ENCODE peak calls at places on chromosomes 13 and 19, in six cellular contexts. X is AG09309, W is fibroblast of the aortic adventitia, B is uterus, J is spleen, M is IMR-90. I is an unnamed sample.

GRCh38 chr13:31765441-31765840 is 26.1 kb downstream of the RXFP2 start:
- DNase-seq in X (peak), W (peak), B (no peak), J (no peak), M (peak), I (peak)

GRCh38 chr13:113890758-113891480 is 27.0 kb upstream of the GAS6 start:
- DNase-seq in X (no peak), W (peak), B (no peak), J (no peak), M (no peak), I (no peak)

GRCh38 chr13:111409413-111409812 is 89.0 kb downstream of the TEX29 start:
- DNase-seq in X (no peak), W (no peak), B (no peak), J (no peak), M (no peak), I (no peak)

GRCh38 chr13:101639711-101640110 is 187.2 kb downstream of the ITGBL1 start:
- DNase-seq in X (no peak), W (no peak), B (no peak), J (no peak), M (no peak), I (no peak)

GRCh38 chr13:24670927-24671326 is 9.3 kb upstream of the ATP12A start:
- DNase-seq in X (no peak), W (peak), B (no peak), J (no peak), M (no peak), I (peak)

GRCh38 chr19:40489882-40490230 is 23.1 kb downstream of the SPTBN4 start:
- DNase-seq in X (no peak), W (no peak), B (no peak), J (no peak), M (no peak), I (no peak)

GRCh38 chr19:33201473-33201872 is 7.3 kb downstream of the LRP3 start:
- DNase-seq in X (no peak), W (no peak), B (no peak), J (no peak), M (no peak), I (no peak)

GRCh38 chr13:111158136-111158805 is 43.2 kb downstream of the ARHGEF7 start:
- DNase-seq in X (no peak), W (peak), B (no peak), J (no peak), M (no peak), I (peak)

GRCh38 chr19:29487432-29487831 is 38.4 kb upstream of the VSTM2B start:
- DNase-seq in X (no peak), W (no peak), B (no peak), J (peak), M (no peak), I (no peak)

GRCh38 chr19:5078666-5079409 is 109.9 kb downstream of the KDM4B start:
- DNase-seq in X (no peak), W (no peak), B (no peak), J (no peak), M (no peak), I (no peak)

GRCh38 chr19:4764290-4764660 is 27.3 kb upstream of the FEM1A start:
- DNase-seq in X (no peak), W (no peak), B (no peak), J (no peak), M (no peak), I (no peak)

GRCh38 chr13:96734499-96734898 is 259.8 kb downstream of the OXGR1 start:
- DNase-seq in X (no peak), W (no peak), B (no peak), J (no peak), M (no peak), I (no peak)

GRCh38 chr13:41054212-41054877 is 7.0 kb upstream of the WBP4 start:
- DNase-seq in X (peak), W (peak), B (peak), J (no peak), M (peak), I (peak)

GRCh38 chr19:29478578-29479565 is 46.9 kb upstream of the VSTM2B start:
- DNase-seq in X (no peak), W (no peak), B (no peak), J (no peak), M (no peak), I (no peak)

GRCh38 chr13:48773531-48774275 is 120.0 kb downstream of the CYSLTR2 start:
- DNase-seq in X (no peak), W (no peak), B (no peak), J (no peak), M (peak), I (no peak)

GRCh38 chr13:107585466-107585865 is 629.9 kb downstream of the LIG4 start:
- DNase-seq in X (no peak), W (no peak), B (no peak), J (no peak), M (peak), I (peak)

GRCh38 chr13:73168226-73168992 is 109.6 kb downstream of the KLF5 start:
- DNase-seq in X (no peak), W (peak), B (no peak), J (no peak), M (peak), I (peak)

GRCh38 chr19:2046046-2046907 is 4.8 kb downstream of the MKNK2 start:
- DNase-seq in X (no peak), W (no peak), B (no peak), J (peak), M (no peak), I (no peak)

GRCh38 chr13:94679614-94680013 is 32.7 kb downstream of the SOX21 start:
- DNase-seq in X (no peak), W (no peak), B (no peak), J (no peak), M (no peak), I (no peak)

GRCh38 chr19:35868172-35868822 is at the start of gene APLP1:
- DNase-seq in X (no peak), W (peak), B (peak), J (peak), M (no peak), I (peak)

GRCh38 chr19:19459099-19459498 is 53.6 kb downstream of the GATAD2A start:
- DNase-seq in X (no peak), W (peak), B (no peak), J (no peak), M (peak), I (no peak)

GRCh38 chr19:1852729-1853128 is 4.4 kb upstream of the REXO1 start:
- DNase-seq in X (no peak), W (no peak), B (no peak), J (peak), M (no peak), I (no peak)

GRCh38 chr19:45186509-45187334 is 8.1 kb downstream of the BLOC1S3 start:
- DNase-seq in X (no peak), W (no peak), B (no peak), J (no peak), M (peak), I (peak)

GRCh38 chr19:16343156-16343555 is 18.5 kb downstream of the KLF2 start:
- DNase-seq in X (no peak), W (no peak), B (no peak), J (no peak), M (no peak), I (no peak)

GRCh38 chr19:14139944-14140343 is 3.6 kb upstream of the ASF1B start:
- DNase-seq in X (no peak), W (no peak), B (no peak), J (no peak), M (no peak), I (no peak)

GRCh38 chr19:2962018-2962670 is 15.2 kb upstream of the TLE6 start:
- DNase-seq in X (no peak), W (peak), B (peak), J (no peak), M (peak), I (peak)

GRCh38 chr13:36706755-36707154 is 32.9 kb downstream of the SERTM1 start:
- DNase-seq in X (peak), W (peak), B (no peak), J (no peak), M (peak), I (peak)

GRCh38 chr19:55605637-55606470 is at the start of gene ZNF865:
- DNase-seq in X (no peak), W (peak), B (peak), J (peak), M (peak), I (peak)

GRCh38 chr19:5103061-5103701 is 134.3 kb downstream of the KDM4B start:
- DNase-seq in X (no peak), W (peak), B (peak), J (no peak), M (peak), I (no peak)

GRCh38 chr13:79593121-79593520 is 112.2 kb downstream of the NDFIP2 start:
- DNase-seq in X (no peak), W (no peak), B (no peak), J (no peak), M (no peak), I (peak)

GRCh38 chr19:6743714-6744380 is 4.4 kb downstream of the TRIP10 start:
- DNase-seq in X (no peak), W (no peak), B (no peak), J (no peak), M (peak), I (peak)

GRCh38 chr19:22421797-22422196 is 349 bp downstream of the ZNF98 start:
- DNase-seq in X (no peak), W (no peak), B (no peak), J (no peak), M (no peak), I (no peak)

GRCh38 chr19:18091217-18091608 is 4.5 kb upstream of the IL12RB1 start:
- DNase-seq in X (no peak), W (no peak), B (no peak), J (peak), M (no peak), I (no peak)

GRCh38 chr13:42561752-42562467 is 12.0 kb upstream of the TNFSF11 start:
- DNase-seq in X (no peak), W (no peak), B (no peak), J (no peak), M (no peak), I (no peak)

GRCh38 chr13:63455938-63456337 is 2040.3 kb upstream of the PCDH20 start:
- DNase-seq in X (no peak), W (no peak), B (no peak), J (no peak), M (no peak), I (no peak)
- TF ChIP-seq CTCF in X (peak), W (no peak), B (no peak), J (no peak), M (peak), I (peak)

GRCh38 chr13:91245283-91245682 is 102.2 kb upstream of the MIR17HG start:
- DNase-seq in X (no peak), W (no peak), B (no peak), J (no peak), M (no peak), I (no peak)

GRCh38 chr13:91249370-91249769 is 98.1 kb upstream of the MIR17HG start:
- DNase-seq in X (no peak), W (no peak), B (no peak), J (no peak), M (no peak), I (no peak)

GRCh38 chr13:91242652-91243051 is 104.8 kb upstream of the MIR17HG start:
- DNase-seq in X (no peak), W (no peak), B (no peak), J (no peak), M (no peak), I (no peak)

GRCh38 chr13:91248249-91248648 is 99.2 kb upstream of the MIR17HG start:
- DNase-seq in X (no peak), W (no peak), B (no peak), J (no peak), M (no peak), I (no peak)

DNA sequence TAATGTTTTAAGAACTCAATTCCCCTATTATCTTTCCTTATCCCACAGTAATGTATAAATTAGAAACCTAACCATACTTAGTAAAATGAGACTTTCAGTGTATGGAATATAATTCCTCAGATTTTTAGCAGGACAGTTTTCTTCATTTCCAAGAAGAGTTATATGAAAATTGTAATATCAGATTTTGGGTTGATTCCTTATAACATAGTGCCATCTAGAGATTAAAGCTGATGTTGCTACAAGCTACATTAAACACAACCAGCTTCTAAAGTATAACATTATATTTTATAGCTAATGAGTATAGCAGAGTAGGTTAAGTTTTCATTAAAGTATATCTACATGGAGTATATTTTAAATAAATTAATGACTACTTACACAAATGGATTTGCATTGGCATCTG is 99.7 kb upstream of the MIR17HG start:
- DNase-seq in X (no peak), W (no peak), B (no peak), J (no peak), M (no peak), I (no peak)
- TF ChIP-seq CTCF in X (no peak), W (no peak), B (no peak), J (no peak), M (peak), I (no peak)

GRCh38 chr13:23510979-23511735 is 59.1 kb upstream of the TNFRSF19 start:
- DNase-seq in X (no peak), W (no peak), B (no peak), J (no peak), M (peak), I (peak)
- TF ChIP-seq CTCF in X (peak), W (no peak), B (no peak), J (no peak), M (peak), I (peak)

DNA sequence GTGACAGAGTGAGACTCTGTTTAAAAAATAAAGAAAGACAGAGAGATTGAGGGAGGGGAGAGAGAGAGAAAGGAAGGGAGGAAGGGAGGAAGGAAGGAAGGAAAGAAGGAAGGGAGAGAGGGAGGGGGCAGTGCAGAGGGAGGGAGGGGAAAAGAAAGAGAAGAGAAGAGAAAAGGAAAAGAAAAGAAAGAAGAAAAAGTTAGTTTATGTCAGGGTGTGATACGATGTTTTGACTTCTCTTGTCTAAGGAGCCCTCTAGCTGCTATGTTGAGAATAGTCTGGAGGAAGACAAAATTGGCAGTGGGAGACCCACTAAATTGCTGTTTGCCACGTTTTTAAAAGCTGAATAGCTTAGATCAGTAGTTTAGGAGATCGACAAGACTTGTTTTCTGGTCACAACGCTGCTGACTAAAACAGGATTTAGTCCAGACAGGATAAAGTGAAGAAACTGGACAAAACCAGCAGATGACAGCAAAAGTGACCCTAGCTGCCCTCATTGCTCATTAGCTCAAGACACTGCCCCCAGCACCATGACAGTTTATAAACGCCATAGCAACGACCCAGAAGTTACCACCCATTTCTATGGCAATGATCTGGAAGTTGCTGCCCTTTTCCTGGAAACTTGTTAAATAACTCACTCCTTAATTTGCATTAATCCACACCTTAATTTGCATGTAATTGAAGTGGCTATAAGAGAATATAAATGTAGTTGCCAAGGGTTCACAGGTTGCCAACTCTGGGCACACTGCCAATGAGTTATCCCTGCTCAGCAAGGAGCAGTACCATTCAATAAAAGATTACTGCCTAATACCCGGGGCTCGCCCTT is 11.1 kb downstream of the TEX101 start:
- DNase-seq in X (no peak), W (peak), B (no peak), J (no peak), M (peak), I (peak)
- TF ChIP-seq CTCF in X (peak), W (peak), B (no peak), J (peak), M (peak), I (peak)

GRCh38 chr19:47231215-47232054 is 436 bp upstream of the BBC3 start:
- DNase-seq in X (no peak), W (peak), B (peak), J (peak), M (peak), I (peak)
- TF ChIP-seq CTCF in X (no peak), W (no peak), B (no peak), J (no peak), M (no peak), I (no peak)

DNA sequence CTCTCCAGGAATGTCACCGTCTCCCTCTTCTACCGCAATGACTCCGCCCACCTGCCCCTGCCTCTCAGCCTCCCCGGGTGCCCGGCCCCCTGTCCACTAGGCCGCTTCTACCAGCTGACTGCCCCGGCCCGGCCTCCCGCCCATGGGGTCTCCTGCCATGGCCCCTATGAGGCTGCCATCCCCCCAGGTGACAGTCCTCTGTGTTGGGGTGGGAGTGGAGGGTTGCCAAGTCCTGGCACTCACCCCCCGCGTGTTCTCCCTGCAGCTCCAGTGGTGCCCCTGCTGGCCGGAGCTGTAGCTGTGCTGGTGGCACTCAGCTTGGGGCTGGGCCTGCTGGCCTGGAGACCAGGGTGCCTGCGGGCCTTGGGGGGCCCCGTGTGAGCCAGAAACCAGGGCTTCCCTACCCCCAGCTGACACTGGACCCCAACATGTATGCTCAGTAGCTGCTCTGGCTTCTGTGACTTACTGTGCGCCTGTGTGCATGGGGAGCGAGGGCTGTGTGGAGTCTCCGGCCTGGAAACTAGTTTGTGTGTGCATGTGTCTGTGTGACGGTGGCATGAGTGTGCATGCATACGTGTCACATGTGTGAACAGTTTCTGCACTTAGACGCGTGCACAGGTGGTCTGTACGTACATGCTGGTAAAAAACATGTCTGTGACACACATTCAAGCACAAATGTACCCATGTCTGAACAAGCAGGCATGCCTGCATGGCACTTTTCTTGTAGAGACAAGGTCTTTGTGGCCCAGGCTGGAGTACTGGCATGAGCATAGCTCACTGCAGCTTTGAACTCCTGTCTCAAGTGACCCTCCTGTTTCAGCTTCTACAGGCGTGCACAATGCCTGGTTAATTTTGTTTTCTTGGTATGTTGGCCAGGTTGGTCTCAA is 4.8 kb downstream of the ACP4 start:
- DNase-seq in X (no peak), W (no peak), B (no peak), J (no peak), M (no peak), I (no peak)
- TF ChIP-seq CTCF in X (peak), W (no peak), B (no peak), J (no peak), M (peak), I (no peak)

I was measured in cardiac fibroblast.